ENCODE peak calls at places on chromosomes 6 and 20, in six cellular contexts. One of them, this sample, is unnamed.

GRCh38 chr6:35017461-35018183 is 123.5 kb downstream of the TCP11 start:
- DNase-seq in fibroblast of lung: peak
- DNase-seq in brain microvascular endothelial cell: no peak
- DNase-seq in anterior cingulate cortex: no peak
- DNase-seq in non-pigmented ciliary epithelial cell: no peak
- DNase-seq in central memory CD8-positive, alpha-beta T cell: no peak
- DNase-seq in this sample: no peak

GRCh38 chr20:36606171-36607116 is 865 bp downstream of the RAB5IF start:
- DNase-seq in central memory CD8-positive, alpha-beta T cell: no peak
- DNase-seq in non-pigmented ciliary epithelial cell: no peak
- DNase-seq in anterior cingulate cortex: no peak
- DNase-seq in fibroblast of lung: peak
- DNase-seq in brain microvascular endothelial cell: peak
- DNase-seq in this sample: no peak

GRCh38 chr20:9301129-9302072 is 213.0 kb upstream of the LAMP5 start:
- DNase-seq in central memory CD8-positive, alpha-beta T cell: no peak
- DNase-seq in non-pigmented ciliary epithelial cell: no peak
- DNase-seq in anterior cingulate cortex: no peak
- DNase-seq in brain microvascular endothelial cell: peak
- DNase-seq in fibroblast of lung: peak
- DNase-seq in this sample: peak

GRCh38 chr20:62159835-62160234 is 16.3 kb downstream of the SS18L1 start:
- DNase-seq in central memory CD8-positive, alpha-beta T cell: no peak
- DNase-seq in brain microvascular endothelial cell: no peak
- DNase-seq in anterior cingulate cortex: no peak
- DNase-seq in fibroblast of lung: no peak
- DNase-seq in non-pigmented ciliary epithelial cell: no peak
- DNase-seq in this sample: no peak

GRCh38 chr6:168713839-168714238 is 272.9 kb downstream of the SMOC2 start:
- DNase-seq in non-pigmented ciliary epithelial cell: no peak
- DNase-seq in central memory CD8-positive, alpha-beta T cell: no peak
- DNase-seq in anterior cingulate cortex: no peak
- DNase-seq in brain microvascular endothelial cell: no peak
- DNase-seq in fibroblast of lung: no peak
- DNase-seq in this sample: no peak

GRCh38 chr20:23179766-23180403 is 93.8 kb upstream of the CD93 start:
- DNase-seq in brain microvascular endothelial cell: peak
- DNase-seq in fibroblast of lung: no peak
- DNase-seq in non-pigmented ciliary epithelial cell: no peak
- DNase-seq in anterior cingulate cortex: no peak
- DNase-seq in central memory CD8-positive, alpha-beta T cell: no peak
- DNase-seq in this sample: no peak

GRCh38 chr6:112710710-112711109 is 363.6 kb downstream of the RFPL4B start:
- DNase-seq in central memory CD8-positive, alpha-beta T cell: no peak
- DNase-seq in non-pigmented ciliary epithelial cell: no peak
- DNase-seq in anterior cingulate cortex: no peak
- DNase-seq in fibroblast of lung: no peak
- DNase-seq in brain microvascular endothelial cell: no peak
- DNase-seq in this sample: no peak

GRCh38 chr6:101231606-101232235 is 161.8 kb upstream of the GRIK2 start:
- DNase-seq in non-pigmented ciliary epithelial cell: no peak
- DNase-seq in central memory CD8-positive, alpha-beta T cell: no peak
- DNase-seq in brain microvascular endothelial cell: no peak
- DNase-seq in fibroblast of lung: no peak
- DNase-seq in anterior cingulate cortex: no peak
- DNase-seq in this sample: no peak

GRCh38 chr6:144588674-144589325 is 303.7 kb downstream of the UTRN start:
- DNase-seq in brain microvascular endothelial cell: no peak
- DNase-seq in fibroblast of lung: no peak
- DNase-seq in non-pigmented ciliary epithelial cell: no peak
- DNase-seq in central memory CD8-positive, alpha-beta T cell: no peak
- DNase-seq in anterior cingulate cortex: no peak
- DNase-seq in this sample: no peak

GRCh38 chr6:128432394-128432793 is 88.0 kb downstream of the PTPRK start:
- DNase-seq in fibroblast of lung: peak
- DNase-seq in brain microvascular endothelial cell: no peak
- DNase-seq in anterior cingulate cortex: no peak
- DNase-seq in central memory CD8-positive, alpha-beta T cell: no peak
- DNase-seq in non-pigmented ciliary epithelial cell: peak
- DNase-seq in this sample: no peak

GRCh38 chr6:114007451-114007953 is 36.6 kb upstream of the HDAC2 start:
- DNase-seq in central memory CD8-positive, alpha-beta T cell: no peak
- DNase-seq in brain microvascular endothelial cell: no peak
- DNase-seq in anterior cingulate cortex: no peak
- DNase-seq in fibroblast of lung: no peak
- DNase-seq in non-pigmented ciliary epithelial cell: no peak
- DNase-seq in this sample: no peak

GRCh38 chr6:18561006-18561750 is 174.0 kb downstream of the RNF144B start:
- DNase-seq in anterior cingulate cortex: no peak
- DNase-seq in non-pigmented ciliary epithelial cell: no peak
- DNase-seq in central memory CD8-positive, alpha-beta T cell: no peak
- DNase-seq in fibroblast of lung: no peak
- DNase-seq in brain microvascular endothelial cell: no peak
- DNase-seq in this sample: no peak

GRCh38 chr6:78619016-78619415 is 248.3 kb upstream of the IRAK1BP1 start:
- DNase-seq in non-pigmented ciliary epithelial cell: no peak
- DNase-seq in fibroblast of lung: no peak
- DNase-seq in brain microvascular endothelial cell: no peak
- DNase-seq in central memory CD8-positive, alpha-beta T cell: no peak
- DNase-seq in anterior cingulate cortex: no peak
- DNase-seq in this sample: no peak

This sample was measured in NCI-H510A treated with DMSO at 0.1 percent for 48 hours.